ENCODE peak calls at places on chromosomes 16 and 17, in six cellular contexts. E is fibroblast of lung, G is K562, B is NT2/D1, Q is mesendoderm, N is HCT116. V is an unnamed sample.

GRCh38 chr17:75270218-75270965 is 639 bp downstream of the MIF4GD start:
- DNase-seq in E (peak; percentile 76), G (peak; percentile 81), B (no peak), Q (peak; percentile 72), N (peak; percentile 69), V (peak; percentile 90)

GRCh38 chr16:11121909-11122692 is 133.9 kb downstream of the SOCS1 start:
- DNase-seq in E (no peak), G (no peak), B (no peak), Q (no peak), N (no peak), V (no peak)

GRCh38 chr16:27363797-27364196 is 38.2 kb upstream of the IL21R start:
- DNase-seq in E (no peak), G (no peak), B (no peak), Q (no peak), N (no peak), V (no peak)

GRCh38 chr17:61463068-61463980 is 11.1 kb downstream of the TBX4 start:
- DNase-seq in E (no peak), G (peak; percentile 29), B (no peak), Q (peak; percentile 81), N (no peak), V (peak; percentile 83)

GRCh38 chr16:52569296-52569695 is 22.4 kb upstream of the TOX3 start:
- DNase-seq in E (no peak), G (no peak), B (no peak), Q (no peak), N (no peak), V (no peak)

GRCh38 chr16:68072038-68072695 is 13.0 kb upstream of the NFATC3 start:
- DNase-seq in E (peak; percentile 31), G (peak; percentile 67), B (no peak), Q (no peak), N (no peak), V (no peak)

GRCh38 chr16:90032664-90033346 is 13.5 kb upstream of the DBNDD1 start:
- DNase-seq in E (peak; percentile 63), G (no peak), B (no peak), Q (no peak), N (no peak), V (no peak)

GRCh38 chr17:76687278-76688164 is 23.2 kb downstream of the MXRA7 start:
- DNase-seq in E (no peak), G (no peak), B (no peak), Q (no peak), N (no peak), V (no peak)

GRCh38 chr17:1181769-1182137 is 2.0 kb upstream of the ABR start:
- DNase-seq in E (peak; percentile 32), G (no peak), B (no peak), Q (no peak), N (no peak), V (no peak)

GRCh38 chr16:82368041-82368440 is 198.0 kb upstream of the MPHOSPH6 start:
- DNase-seq in E (peak; percentile 9), G (peak; percentile 15), B (peak; percentile 50), Q (peak; percentile 70), N (peak; percentile 38), V (peak; percentile 76)

GRCh38 chr17:42405963-42406495 is 17.0 kb downstream of the CAVIN1 start:
- DNase-seq in E (peak; percentile 83), G (peak; percentile 74), B (no peak), Q (peak; percentile 72), N (no peak), V (peak; percentile 98)

GRCh38 chr17:47775181-47775580 is 42.1 kb downstream of the TBX21 start:
- DNase-seq in E (no peak), G (no peak), B (no peak), Q (no peak), N (no peak), V (no peak)

GRCh38 chr17:75691371-75692290 is 24.5 kb downstream of the SAP30BP start:
- DNase-seq in E (no peak), G (no peak), B (no peak), Q (no peak), N (no peak), V (no peak)

GRCh38 chr17:82024859-82025258 is 1.8 kb downstream of the LRRC45 start:
- DNase-seq in E (no peak), G (no peak), B (no peak), Q (no peak), N (no peak), V (no peak)
- H3K9ac ChIP-seq in E (no peak overlapping the region), G (no peak overlapping the region), B (peak overlapping the region; percentile 96), Q (no peak overlapping the region), N (no peak overlapping the region), V (no peak overlapping the region)

DNA sequence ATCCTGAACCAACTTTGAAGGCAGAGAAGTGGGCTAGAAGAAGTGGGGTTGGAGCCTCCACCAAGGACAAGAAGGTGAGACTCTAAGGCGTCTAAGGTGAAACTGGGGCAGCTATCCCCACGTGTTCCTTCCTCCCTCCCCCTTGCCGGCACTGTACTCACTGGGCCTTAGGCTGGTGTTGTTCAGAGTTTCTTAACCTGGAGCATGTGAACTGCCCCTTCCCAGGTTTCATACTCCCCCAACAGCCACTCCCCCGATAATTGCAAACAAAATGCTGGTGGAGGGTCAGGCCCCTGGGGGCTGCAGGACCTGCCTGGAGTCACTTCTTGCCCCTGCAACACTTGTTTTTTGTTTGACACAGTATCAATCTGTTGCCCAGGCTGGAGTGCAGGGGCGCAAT is 7.3 kb upstream of the SOCS3 start:
- DNase-seq in E (no peak), G (no peak), B (no peak), Q (no peak), N (no peak), V (peak; percentile 62)
- H3K9ac ChIP-seq in E (no peak overlapping the region), G (no peak overlapping the region), B (peak overlapping the region; percentile 17), Q (no peak overlapping the region), N (no peak overlapping the region), V (no peak overlapping the region)

GRCh38 chr17:55458287-55458900 is 36.8 kb upstream of the MMD start:
- DNase-seq in E (no peak), G (no peak), B (no peak), Q (no peak), N (no peak), V (no peak)
- H3K9ac ChIP-seq in E (no peak overlapping the region), G (no peak overlapping the region), B (no peak overlapping the region), Q (no peak overlapping the region), N (no peak overlapping the region), V (no peak overlapping the region)

GRCh38 chr16:9438991-9439390 is 347.5 kb downstream of the HAPSTR1 start:
- DNase-seq in E (no peak), G (no peak), B (no peak), Q (no peak), N (no peak), V (no peak)
- H3K9ac ChIP-seq in E (no peak overlapping the region), G (no peak overlapping the region), B (no peak overlapping the region), Q (no peak overlapping the region), N (no peak overlapping the region), V (no peak overlapping the region)